ENCODE peak calls at places on chromosomes 16 and 17, in nine cellular contexts. R is hepatocyte, E is brain microvascular endothelial cell, Y is fibroblast of lung, P is lower lobe of right lung, X is pancreas, W is endodermal cell, J is A673, H is uterus. L is an unnamed sample.

GRCh38 chr16:81904320-81904719 is 107.0 kb downstream of the SDR42E1 start:
- DNase-seq in R (no peak), E (no peak), Y (no peak), P (no peak), X (no peak), W (no peak), J (no peak), H (no peak), L (no peak)

GRCh38 chr17:64214950-64215349 is 48.1 kb downstream of the TEX2 start:
- DNase-seq in R (no peak), E (no peak), Y (no peak), P (no peak), X (no peak), W (no peak), J (no peak), H (no peak), L (no peak)

GRCh38 chr16:57590654-57591085 is 37.8 kb upstream of the ADGRG1 start:
- DNase-seq in R (peak; percentile 59), E (peak; percentile 71), Y (peak; percentile 46), P (no peak), X (no peak), W (no peak), J (peak; percentile 48), H (peak; percentile 38), L (peak; percentile 92)

GRCh38 chr16:88504489-88505404 is 51.7 kb downstream of the ZFPM1 start:
- DNase-seq in R (peak; percentile 85), E (no peak), Y (no peak), P (no peak), X (peak; percentile 95), W (no peak), J (no peak), H (no peak), L (no peak)

GRCh38 chr17:11997972-11998233 is 628 bp upstream of the ZNF18 start:
- DNase-seq in R (no peak), E (no peak), Y (no peak), P (no peak), X (no peak), W (no peak), J (no peak), H (no peak), L (no peak)

GRCh38 chr17:74737299-74738050 is 419 bp downstream of the RAB37 start:
- DNase-seq in R (peak; percentile 76), E (no peak), Y (no peak), P (no peak), X (no peak), W (peak; percentile 95), J (peak; percentile 61), H (no peak), L (no peak)

GRCh38 chr16:28189237-28189636 is 22.5 kb downstream of the XPO6 start:
- DNase-seq in R (no peak), E (no peak), Y (peak; percentile 43), P (peak; percentile 60), X (no peak), W (no peak), J (no peak), H (no peak), L (peak; percentile 44)

GRCh38 chr16:87698676-87699179 is 67.1 kb downstream of the KLHDC4 start:
- DNase-seq in R (no peak), E (no peak), Y (no peak), P (no peak), X (no peak), W (no peak), J (no peak), H (no peak), L (no peak)

GRCh38 chr17:83201206-83202001 is 122.0 kb downstream of the METRNL start:
- DNase-seq in R (no peak), E (no peak), Y (no peak), P (peak; percentile 24), X (no peak), W (no peak), J (no peak), H (no peak), L (no peak)

GRCh38 chr17:48335858-48336500 is 94.0 kb downstream of the SKAP1 start:
- DNase-seq in R (peak; percentile 54), E (no peak), Y (peak; percentile 83), P (no peak), X (no peak), W (no peak), J (peak; percentile 78), H (no peak), L (peak; percentile 61)

GRCh38 chr16:30884760-30885159 is 9.1 kb downstream of the BCL7C start:
- DNase-seq in R (no peak), E (no peak), Y (no peak), P (no peak), X (no peak), W (no peak), J (no peak), H (no peak), L (no peak)

GRCh38 chr16:83706394-83706793 is 101.4 kb upstream of the HSBP1 start:
- DNase-seq in R (no peak), E (peak; percentile 38), Y (no peak), P (no peak), X (no peak), W (no peak), J (no peak), H (no peak), L (peak; percentile 36)

GRCh38 chr17:19645608-19646250 is 2.8 kb upstream of the ALDH3A2 start:
- DNase-seq in R (peak; percentile 37), E (peak; percentile 10), Y (peak; percentile 19), P (peak; percentile 58), X (peak; percentile 21), W (peak; percentile 97), J (peak; percentile 62), H (no peak), L (no peak)

GRCh38 chr16:28505489-28506137 is 1.0 kb downstream of the IL27 start:
- DNase-seq in R (no peak), E (no peak), Y (no peak), P (no peak), X (no peak), W (no peak), J (no peak), H (no peak), L (no peak)

GRCh38 chr16:50695017-50696000 is 1.9 kb downstream of the NOD2 start:
- DNase-seq in R (no peak), E (no peak), Y (no peak), P (no peak), X (no peak), W (peak; percentile 18), J (no peak), H (no peak), L (no peak)

GRCh38 chr16:4839942-4840341 is 7.1 kb downstream of the GLYR1 start:
- DNase-seq in R (no peak), E (no peak), Y (no peak), P (no peak), X (no peak), W (no peak), J (no peak), H (no peak), L (peak; percentile 20)

GRCh38 chr16:4833584-4833983 is 13.5 kb downstream of the GLYR1 start:
- DNase-seq in R (no peak), E (no peak), Y (no peak), P (no peak), X (no peak), W (no peak), J (no peak), H (no peak), L (no peak)

GRCh38 chr16:4840984-4841383 is 6.1 kb downstream of the GLYR1 start:
- DNase-seq in R (no peak), E (no peak), Y (no peak), P (no peak), X (no peak), W (no peak), J (no peak), H (no peak), L (no peak)

GRCh38 chr16:4836727-4837126 is 10.4 kb downstream of the GLYR1 start:
- DNase-seq in R (no peak), E (no peak), Y (no peak), P (no peak), X (no peak), W (no peak), J (no peak), H (no peak), L (no peak)

GRCh38 chr16:4837733-4838501 is 9.2 kb downstream of the GLYR1 start:
- DNase-seq in R (no peak), E (no peak), Y (no peak), P (no peak), X (no peak), W (no peak), J (no peak), H (no peak), L (no peak)
- H3K36me3 ChIP-seq in R (no peaks in the 10 kb centered on the region), E (peaks cover 66% of the 10 kb centered on the region), Y (peaks cover 7% of the 10 kb centered on the region), P (peaks cover 91% of the 10 kb centered on the region), X (peaks cover 4% of the 10 kb centered on the region), W (peaks cover 83% of the 10 kb centered on the region), J (peaks cover 71% of the 10 kb centered on the region), H (no peaks in the 10 kb centered on the region), L (peaks cover 24% of the 10 kb centered on the region)

GRCh38 chr17:41917957-41918391 is 777 bp downstream of the ACLY start:
- DNase-seq in R (peak; percentile 69), E (peak; percentile 16), Y (peak; percentile 37), P (peak; percentile 67), X (peak; percentile 85), W (peak; percentile 70), J (peak; percentile 30), H (peak; percentile 52), L (no peak)
- TF ChIP-seq CTCF in R (no peak), E (no peak), Y (no peak), P (no peak), X (no peak), W (peak; percentile 27), J (no peak), H (no peak), L (no peak)

DNA sequence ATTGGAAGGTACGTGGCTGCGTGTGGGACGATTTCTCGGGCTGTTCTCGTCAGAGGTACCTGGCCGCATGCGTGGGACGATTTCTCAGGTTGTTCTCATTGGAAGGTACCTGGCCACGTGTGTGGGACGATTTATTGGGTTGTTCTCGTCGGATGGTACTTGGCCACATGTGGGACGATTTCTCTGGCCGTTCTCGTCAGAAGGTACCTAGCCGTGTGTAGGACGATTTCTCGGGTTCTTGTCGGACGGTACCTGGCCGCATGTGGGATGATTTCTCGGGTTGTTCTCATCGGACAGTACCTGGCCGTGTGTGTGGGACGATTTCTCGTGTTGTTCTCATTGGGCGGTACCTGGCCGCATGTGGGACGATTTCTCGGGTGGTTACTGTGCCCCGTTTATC is 50.1 kb upstream of the GNG13 start:
- DNase-seq in R (no peak), E (no peak), Y (no peak), P (no peak), X (no peak), W (no peak), J (no peak), H (no peak), L (no peak)
- H3K4me3 ChIP-seq in R (no peak overlapping the region), E (no peak overlapping the region), Y (no peak overlapping the region), P (no peak overlapping the region), X (no peak overlapping the region), W (no peak overlapping the region), J (no peak overlapping the region), H (no peak overlapping the region), L (no peak overlapping the region)

DNA sequence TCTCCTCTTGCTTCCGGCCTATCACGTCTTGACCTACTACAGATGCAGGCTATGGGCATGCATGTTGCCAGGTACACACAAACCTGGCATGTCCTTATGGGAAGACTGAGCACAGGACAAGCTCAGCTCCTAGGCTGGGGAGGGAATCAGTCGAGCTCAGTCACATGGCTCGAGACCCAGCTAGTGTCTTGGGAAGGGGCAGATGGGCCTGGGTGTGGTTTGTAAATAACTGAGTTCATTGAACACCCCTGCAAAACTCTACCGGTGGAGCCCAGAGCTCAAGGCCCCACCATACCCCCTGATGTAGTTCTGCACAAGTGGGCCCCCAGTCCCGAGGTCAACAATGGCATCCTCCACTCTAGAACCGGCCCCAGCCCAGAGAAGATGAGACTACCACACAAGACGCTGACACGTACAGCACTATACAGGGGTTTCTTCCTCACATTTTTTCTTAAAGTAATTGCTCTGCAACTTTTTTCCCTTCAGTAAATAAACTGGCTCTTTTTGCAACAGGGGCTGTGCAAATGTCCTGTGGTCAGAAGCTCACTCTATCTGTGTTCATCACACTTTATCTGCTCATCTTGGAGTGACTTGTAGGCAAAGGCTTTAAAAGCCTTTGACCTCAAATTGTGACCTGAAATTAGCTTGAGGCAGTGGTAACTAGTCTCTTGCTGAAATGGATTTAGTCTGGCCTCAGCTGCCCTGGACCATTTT is 22.9 kb downstream of the ZNHIT3 start:
- DNase-seq in R (no peak), E (no peak), Y (no peak), P (no peak), X (no peak), W (no peak), J (no peak), H (no peak), L (no peak)
- H3K36me3 ChIP-seq in R (no peaks in the 10 kb centered on the region), E (peaks cover 18% of the 10 kb centered on the region), Y (peaks cover 13% of the 10 kb centered on the region), P (peaks cover 60% of the 10 kb centered on the region), X (no peaks in the 10 kb centered on the region), W (peaks cover 92% of the 10 kb centered on the region), J (no peaks in the 10 kb centered on the region), H (no peaks in the 10 kb centered on the region), L (peaks cover 57% of the 10 kb centered on the region)

L was measured in bronchial epithelial cell.